ENCODE peak calls at places on chromosomes 2 and 18, in four cellular contexts. W is GM12865, E is Right ventricle myocardium superior, L is nephron progenitor cell. H is an unnamed sample.

GRCh38 chr2:234963785-234964615 is 12.2 kb downstream of the SH3BP4 start:
- DNase-seq in W (no peak), E (no peak), L (no peak), H (no peak)

GRCh38 chr2:4175343-4175742 is 472.0 kb downstream of the DCDC2C start:
- DNase-seq in W (peak; percentile 1), E (no peak), L (no peak), H (no peak)

GRCh38 chr2:143081616-143082015 is 47.6 kb upstream of the ARHGAP15 start:
- DNase-seq in W (no peak), E (no peak), L (no peak), H (no peak)

GRCh38 chr2:145800201-145801091 is 1280.5 kb upstream of the ZEB2 start:
- DNase-seq in W (no peak), E (no peak), L (no peak), H (no peak)

GRCh38 chr18:61893304-61893970 is 630 bp upstream of the RNF152 start:
- DNase-seq in W (peak; percentile 51), E (peak; percentile 72), L (peak; percentile 77), H (no peak)

GRCh38 chr2:317501-318424 is 29.9 kb upstream of the ALKAL2 start:
- DNase-seq in W (peak; percentile 31), E (no peak), L (peak; percentile 48), H (no peak)

GRCh38 chr2:60806988-60807681 is 51.1 kb downstream of the PAPOLG start:
- DNase-seq in W (peak; percentile 84), E (no peak), L (peak; percentile 45), H (no peak)

GRCh38 chr2:130372833-130373807 is 17.3 kb downstream of the PTPN18 start:
- DNase-seq in W (no peak), E (no peak), L (no peak), H (no peak)

GRCh38 chr2:176496756-176497155 is 227.5 kb downstream of the MTX2 start:
- DNase-seq in W (no peak), E (no peak), L (no peak), H (no peak)

GRCh38 chr18:23317975-23318675 is 135.0 kb upstream of the RIOK3 start:
- DNase-seq in W (no peak), E (no peak), L (no peak), H (no peak)

H was measured in T follicular helper cell.